ENCODE peak calls at places on chromosomes 11 and 22, in ten cellular contexts. H is heart left ventricle; G is psoas muscle; E is Peyer's patch; F is left ventricle myocardium inferior; N is sigmoid colon; Q is HCT116; M is CD8-positive, alpha-beta memory T cell; S is right lobe of liver; U is osteoblast. P is an unnamed sample.

GRCh38 chr11:18490736-18491485 is 35.3 kb downstream of the LDHAL6A start:
- DNase-seq in H (no peak), G (no peak), E (peak; percentile 74), F (no peak), N (no peak), Q (no peak), M (no peak), S (no peak), U (no peak), P (no peak)

GRCh38 chr22:32018056-32018455 is 25.0 kb upstream of the SLC5A1 start:
- DNase-seq in H (no peak), G (no peak), E (no peak), F (no peak), N (no peak), Q (no peak), M (no peak), S (no peak), U (no peak), P (no peak)

GRCh38 chr11:126519653-126520573 is 164.4 kb downstream of the ST3GAL4 start:
- DNase-seq in H (no peak), G (no peak), E (no peak), F (no peak), N (peak; percentile 60), Q (no peak), M (no peak), S (no peak), U (peak; percentile 29), P (peak; percentile 38)

GRCh38 chr11:104222464-104222863 is 58.5 kb upstream of the PDGFD start:
- DNase-seq in H (no peak), G (no peak), E (no peak), F (no peak), N (no peak), Q (no peak), M (no peak), S (no peak), U (no peak), P (no peak)

GRCh38 chr22:40491990-40492631 is 121.7 kb downstream of the SGSM3 start:
- DNase-seq in H (no peak), G (no peak), E (no peak), F (no peak), N (no peak), Q (no peak), M (peak; percentile 25), S (no peak), U (no peak), P (no peak)

GRCh38 chr11:115155978-115156377 is 348.2 kb downstream of the CADM1 start:
- DNase-seq in H (no peak), G (no peak), E (no peak), F (no peak), N (no peak), Q (no peak), M (no peak), S (no peak), U (no peak), P (no peak)

GRCh38 chr11:125387991-125388390 is 108.1 kb downstream of the FEZ1 start:
- DNase-seq in H (no peak), G (no peak), E (no peak), F (no peak), N (no peak), Q (no peak), M (no peak), S (no peak), U (no peak), P (no peak)

GRCh38 chr11:18697581-18697980 is 998 bp upstream of the TMEM86A start:
- DNase-seq in H (no peak), G (no peak), E (no peak), F (no peak), N (peak; percentile 12), Q (no peak), M (no peak), S (no peak), U (no peak), P (no peak)

GRCh38 chr11:45075519-45075918 is 70.9 kb upstream of the PRDM11 start:
- DNase-seq in H (no peak), G (no peak), E (no peak), F (no peak), N (no peak), Q (no peak), M (no peak), S (no peak), U (no peak), P (no peak)

GRCh38 chr11:45076761-45077160 is 69.7 kb upstream of the PRDM11 start:
- DNase-seq in H (no peak), G (no peak), E (no peak), F (no peak), N (no peak), Q (no peak), M (no peak), S (no peak), U (no peak), P (no peak)

GRCh38 chr11:45071232-45071631 is 75.2 kb upstream of the PRDM11 start:
- DNase-seq in H (no peak), G (no peak), E (no peak), F (no peak), N (no peak), Q (no peak), M (no peak), S (no peak), U (no peak), P (no peak)

GRCh38 chr11:45075952-45076351 is 70.5 kb upstream of the PRDM11 start:
- DNase-seq in H (no peak), G (no peak), E (no peak), F (no peak), N (no peak), Q (no peak), M (no peak), S (no peak), U (no peak), P (no peak)

DNA sequence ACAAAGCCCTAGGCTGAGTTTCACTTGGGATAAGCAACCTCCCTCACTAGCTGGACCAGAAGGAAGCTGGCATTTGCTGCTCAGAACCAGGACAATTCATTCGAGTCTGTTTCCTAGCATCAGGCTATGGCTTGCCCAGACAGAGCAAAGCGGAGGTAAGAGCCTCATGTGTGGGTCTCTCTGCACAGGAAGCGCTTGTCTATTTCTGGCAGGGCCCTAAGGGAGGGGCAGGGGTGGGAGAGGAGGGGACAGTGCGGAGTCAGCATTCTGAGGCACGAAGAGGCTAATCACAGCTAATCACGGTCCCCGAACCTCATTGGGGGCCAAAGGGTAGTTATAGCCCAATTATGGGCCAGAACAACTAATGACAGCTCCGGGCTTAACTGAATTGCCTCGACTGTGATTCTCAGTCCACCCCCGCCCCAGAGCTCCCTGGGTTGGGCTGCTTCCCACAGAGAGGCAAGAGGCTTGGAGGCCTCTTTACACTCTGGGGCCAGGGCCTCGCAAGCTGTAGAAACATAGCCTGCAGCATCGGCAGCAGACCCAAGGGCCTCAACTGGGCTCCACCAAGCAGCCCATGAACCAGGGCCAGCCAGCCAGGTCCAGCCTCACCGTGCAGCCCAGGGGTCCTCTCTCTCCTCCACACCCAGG is 72.7 kb upstream of the PRDM11 start:
- DNase-seq in H (no peak), G (no peak), E (no peak), F (no peak), N (no peak), Q (no peak), M (no peak), S (no peak), U (no peak), P (no peak)
- H3K27ac ChIP-seq in H (no peak overlapping the region), G (no peak overlapping the region), E (no peak overlapping the region), F (peak overlapping the region; percentile 43), N (no peak overlapping the region), Q (no peak overlapping the region), M (no peak overlapping the region), S (no peak overlapping the region), U (no peak overlapping the region), P (no peak overlapping the region)

GRCh38 chr11:12725047-12725862 is 51.0 kb downstream of the TEAD1 start:
- DNase-seq in H (no peak), G (no peak), E (no peak), F (no peak), N (no peak), Q (no peak), M (no peak), S (no peak), U (no peak), P (no peak)
- H3K4me1 ChIP-seq in H (peaks cover 50% of the 10 kb centered on the region), G (peaks cover 79% of the 10 kb centered on the region), E (no peaks in the 10 kb centered on the region), F (peaks cover 85% of the 10 kb centered on the region), N (peaks cover 93% of the 10 kb centered on the region), Q (peaks cover 91% of the 10 kb centered on the region), M (no peaks in the 10 kb centered on the region), S (no peaks in the 10 kb centered on the region), U (peaks cover 59% of the 10 kb centered on the region), P (no peaks in the 10 kb centered on the region)

GRCh38 chr22:22834204-22834603 is 53.4 kb upstream of the IGLL5 start:
- DNase-seq in H (no peak), G (no peak), E (no peak), F (no peak), N (no peak), Q (no peak), M (no peak), S (no peak), U (no peak), P (no peak)
- H3K4me3 ChIP-seq in H (no peak overlapping the region), G (no peak overlapping the region), E (no peak overlapping the region), F (no peak overlapping the region), N (no peak overlapping the region), Q (no peak overlapping the region), M (no peak overlapping the region), S (no peak overlapping the region), U (no peak overlapping the region), P (no peak overlapping the region)

GRCh38 chr22:27919222-27919942 is at the start of gene PITPNB:
- DNase-seq in H (peak; percentile 98), G (peak; percentile 97), E (peak; percentile 99), F (peak; percentile 97), N (peak; percentile 99), Q (peak; percentile 88), M (peak; percentile 98), S (peak; percentile 98), U (peak; percentile 99), P (peak; percentile 99)

GRCh38 chr22:27918351-27919221 is 470 bp downstream of the PITPNB start:
- DNase-seq in H (peak; percentile 71), G (peak; percentile 60), E (peak; percentile 62), F (peak; percentile 46), N (peak; percentile 78), Q (no peak), M (peak; percentile 53), S (peak; percentile 64), U (peak; percentile 69), P (peak; percentile 55)

GRCh38 chr22:27925331-27925730 is 6.3 kb upstream of the PITPNB start:
- DNase-seq in H (no peak), G (no peak), E (no peak), F (no peak), N (no peak), Q (no peak), M (no peak), S (no peak), U (no peak), P (no peak)

DNA sequence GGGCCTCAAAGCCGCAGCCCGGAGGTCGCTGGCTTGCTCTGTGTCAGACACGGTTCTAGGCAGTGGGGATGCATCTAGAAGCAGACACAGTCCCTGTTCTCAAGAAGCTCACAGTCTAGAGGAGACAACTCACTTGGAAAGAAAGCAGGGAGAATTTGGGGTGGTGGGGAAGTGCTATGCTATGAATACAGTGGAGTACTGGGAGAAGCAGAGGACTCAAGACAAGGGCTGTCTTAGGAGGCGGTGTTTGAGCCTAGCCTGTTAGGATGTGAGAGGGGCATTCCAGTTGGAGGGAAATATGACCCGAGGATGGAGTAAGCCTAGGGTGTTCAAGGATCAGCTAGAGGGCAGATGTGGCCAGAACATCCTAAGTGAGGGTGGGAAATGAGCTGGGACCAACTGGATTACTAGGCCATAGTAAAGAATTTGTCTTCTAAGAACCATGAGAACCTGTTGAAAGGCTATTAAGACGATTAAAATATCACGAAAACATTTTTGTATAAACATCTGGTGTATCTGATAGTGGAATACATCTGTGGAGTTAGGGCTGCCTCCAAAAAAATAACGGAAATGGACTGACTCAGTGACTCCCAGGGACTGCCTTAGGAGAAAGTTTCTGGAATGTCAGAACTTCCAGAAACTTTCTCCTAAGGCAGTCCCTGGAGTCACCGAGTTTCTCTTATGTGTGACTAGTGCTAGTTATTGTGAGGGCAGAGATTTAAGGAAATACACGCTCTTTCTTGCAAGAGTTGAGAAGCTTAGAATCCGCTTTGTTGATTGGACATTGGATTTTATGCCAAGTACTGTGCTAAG is 1.1 kb upstream of the PITPNB start:
- DNase-seq in H (no peak), G (peak; percentile 21), E (peak; percentile 50), F (no peak), N (peak; percentile 76), Q (no peak), M (no peak), S (no peak), U (peak; percentile 51), P (peak; percentile 29)
- H3K27ac ChIP-seq in H (peak overlapping the region; percentile 99), G (peak overlapping the region; percentile 97), E (peak overlapping the region; percentile 97), F (peak overlapping the region; percentile 98), N (peak overlapping the region; percentile 98), Q (peak overlapping the region; percentile 90), M (peak overlapping the region; percentile 89), S (peak overlapping the region; percentile 96), U (peak overlapping the region; percentile 96), P (peak overlapping the region; percentile 98)

P was measured in uterus.